ENCODE peak calls at places on chromosomes 11 and 22, in five cellular contexts. G, S, P, W and T are unnamed samples.

GRCh38 chr11:78212586-78213371 is 24.1 kb downstream of the USP35 start:
- DNase-seq in S (no peak), W (no peak), G (no peak), P (no peak), T (no peak)

GRCh38 chr11:31030375-31030774 is 339.2 kb downstream of the DCDC1 start:
- DNase-seq in S (no peak), G (no peak), P (no peak), W (no peak), T (no peak)

GRCh38 chr22:16972311-16972710 is 35.7 kb downstream of the GAB4 start:
- DNase-seq in G (no peak), W (peak; percentile 10), S (no peak), P (no peak), T (no peak)

GRCh38 chr22:50059185-50059880 is 1.2 kb upstream of the TTLL8 start:
- DNase-seq in G (no peak), W (no peak), P (peak; percentile 22), S (no peak), T (no peak)

GRCh38 chr11:125689460-125689859 is 8.8 kb upstream of the ACRV1 start:
- DNase-seq in P (no peak), G (no peak), W (no peak), S (no peak), T (no peak)

GRCh38 chr11:118896921-118897591 is 13.4 kb downstream of the CXCR5 start:
- DNase-seq in G (no peak), W (no peak), P (no peak), S (no peak), T (no peak)

GRCh38 chr11:35553831-35554230 is 28.4 kb upstream of the PAMR1 start:
- DNase-seq in P (no peak), G (no peak), W (no peak), S (no peak), T (no peak)

GRCh38 chr22:43207849-43208702 is 21.1 kb upstream of the TTLL12 start:
- DNase-seq in W (no peak), S (no peak), G (no peak), P (no peak), T (no peak)

GRCh38 chr22:31361743-31362142 is 15.6 kb upstream of the PATZ1 start:
- DNase-seq in S (no peak), P (no peak), W (no peak), G (no peak), T (no peak)

GRCh38 chr11:122101625-122102291 is 14.3 kb downstream of the BLID start:
- DNase-seq in S (peak; percentile 74), P (peak; percentile 89), W (no peak), G (peak; percentile 62), T (peak; percentile 73)

GRCh38 chr22:30422481-30423295 is 2.9 kb upstream of the MTFP1 start:
- DNase-seq in P (peak; percentile 60), G (peak; percentile 71), S (peak; percentile 72), W (peak; percentile 82), T (peak; percentile 82)

GRCh38 chr11:111845256-111846028 is 25.9 kb downstream of the ALG9 start:
- DNase-seq in G (no peak), P (no peak), W (no peak), S (no peak), T (no peak)

GRCh38 chr22:50622723-50623327 is 5.1 kb downstream of the ARSA start:
- DNase-seq in S (no peak), G (peak; percentile 89), P (no peak), W (peak; percentile 92), T (no peak)

GRCh38 chr11:117562111-117562510 is 234.5 kb downstream of the CEP164 start:
- DNase-seq in G (no peak), W (no peak), P (no peak), S (no peak), T (no peak)

GRCh38 chr11:102377891-102378290 is 30.9 kb downstream of the BIRC2 start:
- DNase-seq in W (no peak), P (no peak), S (no peak), G (no peak), T (no peak)

GRCh38 chr11:115244758-115245157 is 259.5 kb downstream of the CADM1 start:
- DNase-seq in P (no peak), W (no peak), S (no peak), G (no peak), T (no peak)

GRCh38 chr11:10502770-10503169 is 38.2 kb downstream of the RNF141 start:
- DNase-seq in S (no peak), W (no peak), P (no peak), G (no peak), T (no peak)

GRCh38 chr11:65872555-65873279 is at the start of gene EFEMP2:
- DNase-seq in G (no peak), S (peak; percentile 81), P (no peak), W (no peak), T (no peak)

GRCh38 chr11:65870307-65870658 is 2.3 kb downstream of the EFEMP2 start:
- DNase-seq in P (no peak), W (no peak), G (no peak), S (no peak), T (no peak)

GRCh38 chr11:65873280-65874156 is 918 bp upstream of the EFEMP2 start:
- DNase-seq in S (peak; percentile 98), P (peak; percentile 83), W (peak; percentile 97), G (peak; percentile 92), T (peak; percentile 91)

GRCh38 chr11:65870706-65871681 is 1.6 kb downstream of the EFEMP2 start:
- DNase-seq in P (no peak), S (no peak), W (no peak), G (no peak), T (no peak)

GRCh38 chr11:65871811-65872548 is 620 bp downstream of the EFEMP2 start:
- DNase-seq in P (peak; percentile 46), S (peak; percentile 48), W (no peak), G (no peak), T (no peak)
- H3K4me3 ChIP-seq in P (peak overlapping the region; percentile 55), S (peak overlapping the region; percentile 73), W (peak overlapping the region; percentile 60), G (peak overlapping the region; percentile 88), T (peak overlapping the region; percentile 54)

GRCh38 chr11:73376168-73376802 is at the start of gene RELT:
- DNase-seq in W (peak; percentile 92), S (peak; percentile 91), G (peak; percentile 73), P (peak; percentile 93), T (peak; percentile 78)
- TF ChIP-seq POLR2A in W (no peak), S (peak; percentile 72), G (no peak), P (peak; percentile 99), T (peak; percentile 100)

GRCh38 chr11:124611016-124611571 is at the start of gene PANX3:
- DNase-seq in G (no peak), P (no peak), S (no peak), W (no peak), T (no peak)
- H3K4me3 ChIP-seq in G (no peak within 1 kb of the TSS), P (no peak within 1 kb of the TSS), S (no peak within 1 kb of the TSS), W (no peak within 1 kb of the TSS), T (no peak within 1 kb of the TSS)

DNA sequence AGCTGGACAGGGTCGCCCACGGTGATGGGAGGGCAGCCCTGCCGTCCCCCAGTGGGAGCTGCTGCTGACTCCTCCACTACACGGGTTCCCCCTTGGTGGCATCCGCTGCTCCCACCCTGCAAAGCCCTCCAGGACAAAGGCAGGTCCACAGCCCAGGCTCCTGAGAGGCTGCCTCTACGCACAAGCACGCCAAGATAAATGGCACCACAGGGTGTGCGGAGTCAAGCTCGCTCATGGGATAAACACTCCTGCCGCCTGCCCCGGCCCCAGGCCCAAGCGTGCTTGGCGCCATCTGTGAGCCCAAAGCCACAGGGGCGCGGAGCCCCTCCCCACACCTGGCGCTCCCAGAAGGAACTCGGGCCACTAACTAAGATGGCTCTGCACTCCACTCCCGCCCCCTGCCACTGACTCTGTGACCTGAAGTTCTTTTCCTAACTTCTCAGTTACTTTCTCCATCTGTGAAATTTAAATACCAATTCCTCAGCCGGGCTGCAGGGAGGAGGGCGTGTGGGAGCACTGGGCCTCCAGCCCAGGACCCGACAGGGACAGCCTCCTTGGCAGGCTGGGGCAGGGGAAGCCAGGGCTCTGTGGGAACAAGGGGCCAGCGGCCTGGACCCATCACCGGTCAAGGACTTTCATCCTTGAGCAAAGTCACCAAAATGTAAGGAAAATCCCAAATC is 14.9 kb downstream of the EHD1 start:
- DNase-seq in S (peak; percentile 75), P (no peak), W (no peak), G (no peak), T (no peak)
- TF ChIP-seq POLR2A in S (no peak), P (no peak), W (no peak), G (no peak), T (no peak)

DNA sequence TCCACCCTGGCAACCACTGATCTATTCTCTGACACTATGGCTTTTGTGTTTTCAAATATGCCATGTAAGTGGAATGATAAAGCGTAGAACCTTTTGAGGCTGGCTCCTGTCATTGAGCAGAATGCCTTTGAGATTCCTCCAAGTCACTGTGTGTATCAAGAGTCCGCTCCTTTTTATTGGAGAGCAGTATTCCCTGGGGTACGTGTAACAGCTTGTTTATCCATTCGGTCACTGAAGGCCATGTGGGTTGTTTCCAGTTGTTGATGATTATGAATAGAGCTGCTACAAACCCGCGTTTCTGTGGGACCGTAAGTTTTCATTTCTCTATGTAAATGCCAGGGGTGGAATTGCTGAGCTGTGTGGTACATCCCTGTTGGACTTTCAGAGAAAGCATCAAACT is 10.3 kb downstream of the TP53I11 start:
- DNase-seq in G (no peak), P (no peak), W (no peak), S (no peak), T (no peak)
- H3K4me3 ChIP-seq in G (peak overlapping the region; percentile 7), P (no peak overlapping the region), W (no peak overlapping the region), S (no peak overlapping the region), T (no peak overlapping the region)

GRCh38 chr11:5129457-5129877 is 8.7 kb downstream of the OR52A5 start:
- DNase-seq in W (no peak), G (no peak), P (no peak), S (no peak), T (no peak)
- TF ChIP-seq POLR2A in W (no peak), G (no peak), P (no peak), S (no peak), T (no peak)